ENCODE peak calls at places on chromosomes 2 and 18, in five cellular contexts. One of them, this sample, is unnamed.

GRCh38 chr2:238169021-238169707 is 10.4 kb downstream of the ERFE start:
- DNase-seq in stimulated activated CD8-positive, alpha-beta memory T cell treated with anti-CD3 and anti-CD28 coated beads, Interleukin-15, amount 100 ng/mL, for 24 hours: no peak
- DNase-seq in RWPE1: peak; percentile 52
- DNase-seq in SHP77: no peak
- DNase-seq in dorsolateral prefrontal cortex: no peak
- DNase-seq in this sample: no peak

GRCh38 chr2:170882758-170883157 is 46.3 kb upstream of the GORASP2 start:
- DNase-seq in stimulated activated CD8-positive, alpha-beta memory T cell treated with anti-CD3 and anti-CD28 coated beads, Interleukin-15, amount 100 ng/mL, for 24 hours: no peak
- DNase-seq in RWPE1: no peak
- DNase-seq in SHP77: no peak
- DNase-seq in dorsolateral prefrontal cortex: no peak
- DNase-seq in this sample: no peak

GRCh38 chr2:151568541-151568940 is 158.8 kb downstream of the RIF1 start:
- DNase-seq in stimulated activated CD8-positive, alpha-beta memory T cell treated with anti-CD3 and anti-CD28 coated beads, Interleukin-15, amount 100 ng/mL, for 24 hours: no peak
- DNase-seq in RWPE1: no peak
- DNase-seq in SHP77: no peak
- DNase-seq in dorsolateral prefrontal cortex: no peak
- DNase-seq in this sample: no peak

GRCh38 chr18:62610509-62611394 is 87.9 kb downstream of the ZCCHC2 start:
- DNase-seq in stimulated activated CD8-positive, alpha-beta memory T cell treated with anti-CD3 and anti-CD28 coated beads, Interleukin-15, amount 100 ng/mL, for 24 hours: no peak
- DNase-seq in RWPE1: no peak
- DNase-seq in SHP77: peak; percentile 38
- DNase-seq in dorsolateral prefrontal cortex: peak; percentile 47
- DNase-seq in this sample: no peak

GRCh38 chr2:201136889-201137321 is 20.9 kb downstream of the CFLAR start:
- DNase-seq in stimulated activated CD8-positive, alpha-beta memory T cell treated with anti-CD3 and anti-CD28 coated beads, Interleukin-15, amount 100 ng/mL, for 24 hours: no peak
- DNase-seq in RWPE1: no peak
- DNase-seq in SHP77: no peak
- DNase-seq in dorsolateral prefrontal cortex: no peak
- DNase-seq in this sample: no peak

GRCh38 chr2:68031043-68031442 is 31.8 kb downstream of the C1D start:
- DNase-seq in stimulated activated CD8-positive, alpha-beta memory T cell treated with anti-CD3 and anti-CD28 coated beads, Interleukin-15, amount 100 ng/mL, for 24 hours: no peak
- DNase-seq in RWPE1: no peak
- DNase-seq in SHP77: no peak
- DNase-seq in dorsolateral prefrontal cortex: no peak
- DNase-seq in this sample: no peak

GRCh38 chr2:224820283-224820991 is 104.3 kb upstream of the CCDC195 start:
- DNase-seq in stimulated activated CD8-positive, alpha-beta memory T cell treated with anti-CD3 and anti-CD28 coated beads, Interleukin-15, amount 100 ng/mL, for 24 hours: no peak
- DNase-seq in RWPE1: no peak
- DNase-seq in SHP77: no peak
- DNase-seq in dorsolateral prefrontal cortex: no peak
- DNase-seq in this sample: no peak

GRCh38 chr2:64792995-64793639 is 139.4 kb upstream of the SERTAD2 start:
- DNase-seq in stimulated activated CD8-positive, alpha-beta memory T cell treated with anti-CD3 and anti-CD28 coated beads, Interleukin-15, amount 100 ng/mL, for 24 hours: no peak
- DNase-seq in RWPE1: no peak
- DNase-seq in SHP77: no peak
- DNase-seq in dorsolateral prefrontal cortex: no peak
- DNase-seq in this sample: no peak

GRCh38 chr2:222451270-222451674 is 26.9 kb downstream of the SGPP2 start:
- DNase-seq in stimulated activated CD8-positive, alpha-beta memory T cell treated with anti-CD3 and anti-CD28 coated beads, Interleukin-15, amount 100 ng/mL, for 24 hours: no peak
- DNase-seq in RWPE1: no peak
- DNase-seq in SHP77: no peak
- DNase-seq in dorsolateral prefrontal cortex: no peak
- DNase-seq in this sample: no peak

GRCh38 chr2:198311020-198311419 is 506.6 kb downstream of the PLCL1 start:
- DNase-seq in stimulated activated CD8-positive, alpha-beta memory T cell treated with anti-CD3 and anti-CD28 coated beads, Interleukin-15, amount 100 ng/mL, for 24 hours: no peak
- DNase-seq in RWPE1: no peak
- DNase-seq in SHP77: no peak
- DNase-seq in dorsolateral prefrontal cortex: no peak
- DNase-seq in this sample: no peak

GRCh38 chr2:109218792-109219126 is 89.8 kb downstream of the SH3RF3 start:
- DNase-seq in stimulated activated CD8-positive, alpha-beta memory T cell treated with anti-CD3 and anti-CD28 coated beads, Interleukin-15, amount 100 ng/mL, for 24 hours: no peak
- DNase-seq in RWPE1: no peak
- DNase-seq in SHP77: no peak
- DNase-seq in dorsolateral prefrontal cortex: no peak
- DNase-seq in this sample: no peak

GRCh38 chr2:69428981-69429380 is 8.3 kb downstream of the NFU1 start:
- DNase-seq in stimulated activated CD8-positive, alpha-beta memory T cell treated with anti-CD3 and anti-CD28 coated beads, Interleukin-15, amount 100 ng/mL, for 24 hours: no peak
- DNase-seq in RWPE1: no peak
- DNase-seq in SHP77: no peak
- DNase-seq in dorsolateral prefrontal cortex: no peak
- DNase-seq in this sample: no peak